ENCODE peak calls at places on chromosomes 11 and 22, in nine cellular contexts. Z, W, E, O, S, D, R, B and Q are unnamed samples.

GRCh38 chr22:39318507-39319283 is 728 bp downstream of the RPL3 start:
- DNase-seq in W (no peak), R (no peak), D (no peak), E (no peak), S (no peak), B (peak), O (no peak), Z (no peak), Q (no peak)

GRCh38 chr22:23192133-23192532 is 11.8 kb downstream of the BCR start:
- DNase-seq in B (no peak), D (no peak), S (peak), R (no peak), W (no peak), O (no peak), Z (no peak), E (no peak), Q (no peak)

GRCh38 chr11:126561327-126561893 is 205.9 kb downstream of the ST3GAL4 start:
- DNase-seq in R (no peak), O (no peak), Z (peak), D (no peak), E (peak), W (peak), S (peak), B (peak), Q (peak)

GRCh38 chr11:35352107-35352888 is 67.1 kb downstream of the SLC1A2 start:
- DNase-seq in D (no peak), O (no peak), S (peak), E (no peak), W (no peak), B (no peak), Z (no peak), R (no peak), Q (no peak)

GRCh38 chr11:46238078-46238966 is 39.1 kb upstream of the CREB3L1 start:
- DNase-seq in B (peak), S (peak), E (no peak), D (peak), O (peak), R (peak), W (peak), Z (peak), Q (peak)

GRCh38 chr11:67002297-67002913 is 20.5 kb upstream of the SYT12 start:
- DNase-seq in Z (peak), O (no peak), R (no peak), D (no peak), S (no peak), E (no peak), W (peak), B (no peak), Q (no peak)

GRCh38 chr11:73280606-73281005 is 8.5 kb downstream of the P2RY6 start:
- DNase-seq in S (no peak), D (no peak), E (no peak), O (no peak), W (no peak), Z (no peak), B (no peak), R (no peak), Q (no peak)

GRCh38 chr11:61796127-61796526 is 3.4 kb downstream of the FEN1 start:
- DNase-seq in S (no peak), R (no peak), W (no peak), O (no peak), Z (no peak), E (no peak), B (no peak), D (no peak), Q (no peak)

GRCh38 chr11:26780686-26781085 is 58.8 kb upstream of the SLC5A12 start:
- DNase-seq in O (no peak), D (no peak), Z (no peak), B (no peak), R (no peak), W (no peak), S (no peak), E (no peak), Q (peak)

GRCh38 chr22:24112188-24112587 is 69.1 kb upstream of the SUSD2 start:
- DNase-seq in R (no peak), S (no peak), W (no peak), Z (no peak), O (no peak), D (no peak), B (no peak), E (no peak), Q (peak)

GRCh38 chr22:46105494-46106278 is 44.6 kb upstream of the PPARA start:
- DNase-seq in Z (no peak), S (peak), B (peak), R (no peak), E (no peak), O (no peak), D (no peak), W (peak), Q (no peak)

GRCh38 chr11:11876458-11876857 is 34.7 kb downstream of the USP47 start:
- DNase-seq in Z (no peak), O (no peak), E (no peak), W (no peak), R (no peak), S (no peak), B (no peak), D (no peak), Q (peak)

GRCh38 chr11:22703040-22703439 is 36.6 kb downstream of the GAS2 start:
- DNase-seq in R (no peak), D (no peak), W (peak), B (peak), O (no peak), E (no peak), Z (no peak), S (no peak), Q (peak)

GRCh38 chr22:45240137-45240809 is 421 bp downstream of the KIAA0930 start:
- DNase-seq in D (peak), W (peak), B (no peak), S (no peak), R (no peak), Z (peak), O (no peak), E (peak), Q (peak)

GRCh38 chr11:75796091-75796435 is 18.9 kb upstream of the UVRAG start:
- DNase-seq in S (no peak), R (no peak), B (no peak), E (no peak), Z (no peak), O (no peak), W (no peak), D (no peak), Q (no peak)

GRCh38 chr11:77175021-77175842 is 47.2 kb downstream of the MYO7A start:
- DNase-seq in D (no peak), E (no peak), W (no peak), B (no peak), S (no peak), O (no peak), Z (no peak), R (no peak), Q (no peak)

GRCh38 chr22:29478326-29479276 is 1.4 kb upstream of the NEFH start:
- DNase-seq in B (no peak), E (peak), O (no peak), S (peak), R (no peak), Z (peak), D (no peak), W (peak), Q (no peak)

GRCh38 chr11:68969386-68969785 is 11.4 kb downstream of the MRGPRD start:
- DNase-seq in W (no peak), D (no peak), E (no peak), Z (peak), S (no peak), O (no peak), B (no peak), R (no peak), Q (no peak)

GRCh38 chr22:48256041-48256739 is 1493.7 kb downstream of the TBC1D22A start:
- DNase-seq in O (no peak), B (no peak), R (no peak), D (no peak), W (no peak), E (no peak), Z (no peak), S (no peak), Q (no peak)

GRCh38 chr22:47515384-47516125 is 753.1 kb downstream of the TBC1D22A start:
- DNase-seq in Z (no peak), D (no peak), E (no peak), O (no peak), W (no peak), B (no peak), R (no peak), S (no peak), Q (no peak)

GRCh38 chr11:37378989-37379388 is 781.0 kb upstream of the RAG2 start:
- DNase-seq in Z (no peak), B (no peak), D (no peak), E (no peak), S (no peak), O (no peak), W (no peak), R (no peak), Q (no peak)